ENCODE peak calls at places on chromosomes 3 and 15, in five cellular contexts. I is posterior cingulate gyrus, V is right cardiac atrium, Q is cerebellar nuclear complex, J is T1000. C is an unnamed sample.

GRCh38 chr3:143016321-143016972 is 15.1 kb downstream of the U2SURP start:
- DNase-seq in I (no peak), V (no peak), Q (no peak), J (no peak), C (no peak)

GRCh38 chr3:38634133-38634532 is 15.4 kb downstream of the SCN5A start:
- DNase-seq in I (no peak), V (no peak), Q (no peak), J (no peak), C (no peak)

GRCh38 chr3:158050461-158050860 is 55.8 kb downstream of the SHOX2 start:
- DNase-seq in I (no peak), V (no peak), Q (no peak), J (no peak), C (no peak)

GRCh38 chr15:75081150-75081549 is 57.8 kb downstream of the PPCDC start:
- DNase-seq in I (no peak), V (no peak), Q (no peak), J (no peak), C (no peak)

GRCh38 chr3:195246608-195247007 is 24.4 kb downstream of the XXYLT1 start:
- DNase-seq in I (peak), V (peak), Q (no peak), J (no peak), C (no peak)

GRCh38 chr15:71083349-71083748 is 31.9 kb upstream of the THSD4 start:
- DNase-seq in I (no peak), V (peak), Q (no peak), J (no peak), C (no peak)

GRCh38 chr15:64134322-64134829 is 17.2 kb upstream of the SNX22 start:
- DNase-seq in I (peak), V (peak), Q (no peak), J (no peak), C (no peak)

GRCh38 chr15:35522061-35522460 is 23.9 kb downstream of the DPH6 start:
- DNase-seq in I (no peak), V (no peak), Q (no peak), J (no peak), C (no peak)

GRCh38 chr3:58899159-58899952 is 150.5 kb downstream of the CFAP20DC start:
- DNase-seq in I (no peak), V (peak), Q (no peak), J (no peak), C (no peak)

GRCh38 chr3:110612045-110612444 is 459.6 kb upstream of the NECTIN3 start:
- DNase-seq in I (no peak), V (no peak), Q (no peak), J (no peak), C (no peak)

GRCh38 chr3:45994661-45995369 is 809 bp downstream of the FYCO1 start:
- DNase-seq in I (no peak), V (peak), Q (no peak), J (no peak), C (peak)

GRCh38 chr15:80904941-80905532 is 84.6 kb downstream of the MESD start:
- DNase-seq in I (no peak), V (peak), Q (no peak), J (no peak), C (no peak)

GRCh38 chr3:15512173-15512572 is 9.3 kb downstream of the COLQ start:
- DNase-seq in I (peak), V (peak), Q (no peak), J (no peak), C (no peak)

GRCh38 chr3:190345027-190345821 is 23.0 kb upstream of the CLDN1 start:
- DNase-seq in I (no peak), V (peak), Q (no peak), J (peak), C (no peak)

GRCh38 chr3:195384952-195385351 is 57.9 kb downstream of the ACAP2 start:
- DNase-seq in I (no peak), V (no peak), Q (no peak), J (no peak), C (no peak)

GRCh38 chr15:80246425-80246894 is 5.6 kb downstream of the CTXND1 start:
- DNase-seq in I (no peak), V (no peak), Q (no peak), J (no peak), C (no peak)

GRCh38 chr3:124764746-124765145 is 34.5 kb downstream of the UMPS start:
- DNase-seq in I (no peak), V (no peak), Q (no peak), J (no peak), C (no peak)

GRCh38 chr3:58628823-58629562 is 37.6 kb downstream of the FAM3D start:
- DNase-seq in I (no peak), V (peak), Q (no peak), J (peak), C (no peak)

GRCh38 chr3:10740954-10741353 is 75.1 kb upstream of the SLC6A11 start:
- DNase-seq in I (no peak), V (no peak), Q (no peak), J (no peak), C (no peak)

GRCh38 chr15:83697716-83698115 is 43.8 kb downstream of the ADAMTSL3 start:
- DNase-seq in I (no peak), V (no peak), Q (no peak), J (no peak), C (no peak)

GRCh38 chr15:59885832-59886231 is 118.3 kb upstream of the FOXB1 start:
- DNase-seq in I (no peak), V (no peak), Q (no peak), J (no peak), C (no peak)

GRCh38 chr15:69392352-69392751 is 21.8 kb upstream of the KIF23 start:
- DNase-seq in I (no peak), V (no peak), Q (no peak), J (no peak), C (no peak)

GRCh38 chr3:153113553-153113952 is 48.5 kb upstream of the RAP2B start:
- DNase-seq in I (no peak), V (no peak), Q (no peak), J (no peak), C (no peak)

GRCh38 chr15:39747326-39747725 is 35.3 kb downstream of the FSIP1 start:
- DNase-seq in I (no peak), V (no peak), Q (no peak), J (no peak), C (no peak)

GRCh38 chr3:124845406-124845805 is 41.8 kb downstream of the ITGB5 start:
- DNase-seq in I (no peak), V (peak), Q (no peak), J (no peak), C (no peak)

GRCh38 chr3:146521356-146521755 is 23.1 kb downstream of the PLSCR1 start:
- DNase-seq in I (no peak), V (no peak), Q (no peak), J (no peak), C (no peak)

GRCh38 chr15:40439461-40440299 is 1.1 kb upstream of the BAHD1 start:
- DNase-seq in I (peak), V (peak), Q (no peak), J (no peak), C (peak)

GRCh38 chr3:68631810-68632545 is 300.4 kb downstream of the TAFA4 start:
- DNase-seq in I (no peak), V (no peak), Q (no peak), J (no peak), C (no peak)

GRCh38 chr3:75015280-75015679 is 400.8 kb upstream of the CNTN3 start:
- DNase-seq in I (no peak), V (no peak), Q (no peak), J (no peak), C (no peak)

GRCh38 chr3:50517721-50518206 is 14.3 kb upstream of the CACNA2D2 start:
- DNase-seq in I (no peak), V (no peak), Q (no peak), J (no peak), C (no peak)

GRCh38 chr15:42156266-42156922 is at the start of gene PLA2G4F:
- DNase-seq in I (no peak), V (no peak), Q (no peak), J (no peak), C (no peak)

GRCh38 chr15:58212909-58213526 is 74.8 kb downstream of the AQP9 start:
- DNase-seq in I (no peak), V (no peak), Q (no peak), J (no peak), C (no peak)